ENCODE peak calls at places on chromosomes 12 and 14, in five cellular contexts. E is GM12878, N is K562, A is HepG2, C is GM12892. V is an unnamed sample.

GRCh38 chr12:91224411-91224810 is 41.8 kb upstream of the DCN start:
- DNase-seq in E (no peak), N (no peak), A (no peak), C (no peak), V (no peak)

GRCh38 chr12:21546721-21547120 is 20.6 kb downstream of the SPX start:
- DNase-seq in E (no peak), N (no peak), A (no peak), C (no peak), V (no peak)

GRCh38 chr14:53953002-53953827 is 3.4 kb downstream of the BMP4 start:
- DNase-seq in E (no peak), N (peak; percentile 23), A (peak; percentile 69), C (no peak), V (no peak)

GRCh38 chr14:91307046-91307445 is 62.5 kb upstream of the GPR68 start:
- DNase-seq in E (no peak), N (no peak), A (no peak), C (no peak), V (no peak)

GRCh38 chr12:56220611-56221232 is 1.0 kb downstream of the RNF41 start:
- DNase-seq in E (peak; percentile 30), N (no peak), A (no peak), C (no peak), V (no peak)

GRCh38 chr14:56810850-56811595 is 744 bp upstream of the OTX2 start:
- DNase-seq in E (no peak), N (no peak), A (no peak), C (no peak), V (no peak)

GRCh38 chr12:7601407-7601806 is 64.3 kb downstream of the APOBEC1 start:
- DNase-seq in E (no peak), N (no peak), A (no peak), C (no peak), V (no peak)

GRCh38 chr12:32493282-32493681 is 93.9 kb downstream of the FGD4 start:
- DNase-seq in E (no peak), N (no peak), A (no peak), C (no peak), V (no peak)

GRCh38 chr14:96084796-96085195 is 45.6 kb downstream of the C14orf132 start:
- DNase-seq in E (no peak), N (no peak), A (no peak), C (no peak), V (no peak)

GRCh38 chr12:63276537-63277365 is 125.8 kb upstream of the AVPR1A start:
- DNase-seq in E (no peak), N (peak; percentile 10), A (peak; percentile 44), C (no peak), V (no peak)

GRCh38 chr12:112294793-112295192 is 87.4 kb downstream of the HECTD4 start:
- DNase-seq in E (no peak), N (no peak), A (peak; percentile 18), C (no peak), V (no peak)

GRCh38 chr14:20743556-20743955 is 2.1 kb upstream of the EDDM3A start:
- DNase-seq in E (no peak), N (no peak), A (no peak), C (no peak), V (no peak)

GRCh38 chr12:95204141-95204866 is 13.0 kb downstream of the FGD6 start:
- DNase-seq in E (no peak), N (peak; percentile 80), A (no peak), C (no peak), V (no peak)

GRCh38 chr14:77011226-77011762 is 17.2 kb downstream of the IRF2BPL start:
- DNase-seq in E (no peak), N (no peak), A (no peak), C (no peak), V (no peak)

GRCh38 chr14:50830044-50830931 is 674 bp downstream of the NIN start:
- DNase-seq in E (peak; percentile 27), N (peak; percentile 60), A (peak; percentile 22), C (peak; percentile 41), V (peak; percentile 47)

DNA sequence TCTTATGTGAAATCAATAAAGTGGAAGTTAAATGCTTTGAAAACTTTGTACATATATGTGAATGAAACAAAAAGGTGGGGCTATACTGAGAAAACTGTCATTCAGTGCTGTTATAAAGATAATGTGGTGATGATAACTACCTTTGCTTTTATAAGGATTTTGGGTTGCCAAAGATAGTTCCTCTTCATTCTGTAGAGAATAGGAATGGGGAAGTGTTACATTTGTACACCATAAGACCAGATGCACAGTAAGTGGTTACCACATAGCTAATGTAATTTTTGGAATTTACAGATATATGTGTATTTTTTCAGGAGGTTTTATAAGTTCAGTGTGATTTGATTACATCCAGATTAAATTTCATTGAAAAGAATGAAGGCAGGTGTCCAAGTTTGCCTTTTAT is 18.1 kb downstream of the RAB21 start:
- DNase-seq in E (no peak), N (no peak), A (no peak), C (no peak), V (no peak)
- TF ChIP-seq TAF1 in E (no peak), N (no peak), A (no peak), C (no peak), V (no peak)

GRCh38 chr14:103286460-103286859 is 47.6 kb upstream of the EIF5 start:
- DNase-seq in E (no peak), N (no peak), A (no peak), C (no peak), V (no peak)

GRCh38 chr14:103290056-103290455 is 44.0 kb upstream of the EIF5 start:
- DNase-seq in E (no peak), N (no peak), A (no peak), C (no peak), V (no peak)

GRCh38 chr14:103290494-103290893 is 43.5 kb upstream of the EIF5 start:
- DNase-seq in E (no peak), N (no peak), A (no peak), C (no peak), V (no peak)

GRCh38 chr14:103286968-103287850 is 46.8 kb upstream of the EIF5 start:
- DNase-seq in E (no peak), N (no peak), A (no peak), C (no peak), V (no peak)

GRCh38 chr14:103288076-103288766 is 45.8 kb upstream of the EIF5 start:
- DNase-seq in E (no peak), N (no peak), A (no peak), C (no peak), V (no peak)
- TF ChIP-seq TAF1 in E (no peak), N (no peak), A (no peak), C (no peak), V (no peak)

DNA sequence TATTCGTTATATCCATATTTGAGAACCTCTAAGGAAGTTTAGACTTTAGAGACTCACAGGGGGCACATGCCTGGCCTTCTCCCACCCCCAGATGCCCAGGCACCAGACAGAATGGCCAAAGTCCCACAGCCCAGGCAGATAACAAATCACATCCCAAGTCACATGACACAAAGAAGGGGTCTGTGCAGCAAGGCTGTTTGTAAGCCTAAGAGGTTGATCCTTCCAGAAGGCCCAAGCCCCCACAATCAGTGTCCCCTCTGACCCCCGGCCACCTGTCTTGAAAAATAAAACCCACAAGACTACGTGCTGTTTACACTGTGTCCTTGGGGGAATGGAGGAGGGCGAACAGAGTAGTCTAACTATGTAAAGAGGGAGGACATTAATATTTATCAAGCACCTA is 5.1 kb downstream of the CTDSP2 start:
- DNase-seq in E (no peak), N (no peak), A (no peak), C (no peak), V (no peak)
- TF ChIP-seq TAF1 in E (no peak), N (no peak), A (no peak), C (no peak), V (no peak)

GRCh38 chr12:54604436-54604835 is 16.0 kb upstream of the PPP1R1A start:
- DNase-seq in E (no peak), N (no peak), A (no peak), C (no peak), V (no peak)
- TF ChIP-seq TAF1 in E (no peak), N (no peak), A (no peak), C (no peak), V (no peak)

GRCh38 chr14:59221558-59221957 is 33.1 kb downstream of the DAAM1 start:
- DNase-seq in E (no peak), N (no peak), A (no peak), C (no peak), V (no peak)
- TF ChIP-seq TAF1 in E (no peak), N (no peak), A (no peak), C (no peak), V (no peak)

DNA sequence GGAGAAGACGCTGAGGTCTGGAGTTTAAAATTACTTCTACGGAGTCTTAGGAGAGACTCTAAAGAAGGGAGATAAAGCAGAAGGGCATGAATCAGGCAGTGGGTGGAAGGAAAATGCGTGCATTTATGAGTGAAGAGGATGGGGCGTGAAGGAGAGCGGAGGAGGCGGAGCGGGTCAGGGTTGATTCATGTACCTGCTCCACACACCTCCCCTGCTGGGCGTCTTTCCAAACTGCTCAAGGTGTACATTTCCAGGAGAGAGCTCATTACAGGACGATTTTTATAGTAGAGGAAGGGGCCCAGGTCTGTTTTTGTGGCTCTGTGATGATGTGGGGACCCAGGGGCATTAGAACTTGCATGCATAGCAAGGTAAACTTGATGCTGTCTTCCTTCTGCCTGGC is 65.0 kb upstream of the ASPG start:
- DNase-seq in E (no peak), N (no peak), A (no peak), C (no peak), V (no peak)
- TF ChIP-seq TAF1 in E (no peak), N (no peak), A (no peak), C (no peak), V (no peak)

GRCh38 chr14:29796853-29797252 is 130.8 kb downstream of the PRKD1 start:
- DNase-seq in E (no peak), N (no peak), A (no peak), C (no peak), V (no peak)
- TF ChIP-seq TAF1 in E (no peak), N (no peak), A (no peak), C (no peak), V (no peak)